ENCODE peak calls at places on chromosomes 12 and 14, in five cellular contexts. P is activated CD4-positive, CD25-positive, alpha-beta regulatory T cell; L is nephron progenitor cell; X is left ventricle myocardium inferior; K is NCI-H2171. A is an unnamed sample.

GRCh38 chr14:68181395-68182326 is 362.1 kb downstream of the RAD51B start:
- DNase-seq in P (no peak), L (no peak), X (no peak), K (no peak), A (no peak)

GRCh38 chr14:89394920-89395319 is 22.1 kb downstream of the FOXN3 start:
- DNase-seq in P (no peak), L (no peak), X (no peak), K (no peak), A (no peak)

GRCh38 chr14:50718949-50719348 is 50.8 kb upstream of the SAV1 start:
- DNase-seq in P (no peak), L (no peak), X (no peak), K (no peak), A (no peak)

GRCh38 chr12:27460471-27460978 is 14.0 kb downstream of the SMCO2 start:
- DNase-seq in P (no peak), L (no peak), X (no peak), K (no peak), A (no peak)

GRCh38 chr12:56998981-56999380 is 7.4 kb downstream of the ZBTB39 start:
- DNase-seq in P (peak; percentile 16), L (no peak), X (no peak), K (no peak), A (no peak)

GRCh38 chr12:5177096-5177495 is 133.4 kb downstream of the KCNA5 start:
- DNase-seq in P (no peak), L (no peak), X (no peak), K (no peak), A (no peak)

GRCh38 chr14:100297320-100298300 is 8.6 kb downstream of the SLC25A29 start:
- DNase-seq in P (no peak), L (no peak), X (peak; percentile 80), K (no peak), A (no peak)

GRCh38 chr12:42886160-42886559 is 296.6 kb upstream of the PRICKLE1 start:
- DNase-seq in P (no peak), L (no peak), X (no peak), K (no peak), A (no peak)

GRCh38 chr12:7154042-7154441 is 23.9 kb downstream of the CLSTN3 start:
- DNase-seq in P (no peak), L (no peak), X (no peak), K (no peak), A (no peak)

GRCh38 chr12:83027021-83027723 is 340.5 kb downstream of the TMTC2 start:
- DNase-seq in P (no peak), L (no peak), X (no peak), K (no peak), A (no peak)

GRCh38 chr14:49960453-49960852 is 67.6 kb downstream of the ARF6 start:
- DNase-seq in P (no peak), L (no peak), X (no peak), K (no peak), A (no peak)

GRCh38 chr12:106246891-106247730 is 709 bp downstream of the CKAP4 start:
- DNase-seq in P (peak; percentile 22), L (peak; percentile 75), X (peak; percentile 74), K (no peak), A (peak; percentile 13)

GRCh38 chr14:103528512-103529382 is at the start of gene TRMT61A:
- DNase-seq in P (peak; percentile 63), L (peak; percentile 80), X (peak; percentile 91), K (peak; percentile 94), A (peak; percentile 78)

GRCh38 chr12:87441511-87441910 is 587.7 kb downstream of the C12orf50 start:
- DNase-seq in P (no peak), L (no peak), X (no peak), K (no peak), A (no peak)

GRCh38 chr12:104793280-104793679 is 164.8 kb downstream of the SLC41A2 start:
- DNase-seq in P (no peak), L (no peak), X (no peak), K (no peak), A (no peak)

GRCh38 chr14:68704736-68705720 is 87.8 kb downstream of the ZFP36L1 start:
- DNase-seq in P (no peak), L (no peak), X (no peak), K (no peak), A (no peak)

GRCh38 chr14:69261761-69262331 is 1.9 kb downstream of the GALNT16 start:
- DNase-seq in P (no peak), L (peak; percentile 23), X (peak; percentile 61), K (no peak), A (no peak)

GRCh38 chr14:105477659-105478623 is 3.3 kb downstream of the CRIP2 start:
- DNase-seq in P (no peak), L (peak; percentile 23), X (peak; percentile 22), K (peak; percentile 46), A (no peak)

GRCh38 chr14:90419200-90419599 is 22.4 kb downstream of the CALM1 start:
- DNase-seq in P (no peak), L (no peak), X (peak; percentile 67), K (peak; percentile 49), A (no peak)

GRCh38 chr12:2337031-2338010 is 284.5 kb downstream of the CACNA1C start:
- DNase-seq in P (no peak), L (no peak), X (no peak), K (no peak), A (no peak)

GRCh38 chr12:55874465-55874864 is 31.7 kb upstream of the MMP19 start:
- DNase-seq in P (no peak), L (no peak), X (no peak), K (no peak), A (no peak)

GRCh38 chr12:94445662-94446061 is 14.0 kb downstream of the CEP83 start:
- DNase-seq in P (no peak), L (no peak), X (no peak), K (no peak), A (no peak)

GRCh38 chr12:108620236-108620879 is 13.3 kb downstream of the SELPLG start:
- DNase-seq in P (no peak), L (no peak), X (no peak), K (no peak), A (no peak)

GRCh38 chr12:29771786-29772185 is 12.0 kb downstream of the TMTC1 start:
- DNase-seq in P (no peak), L (no peak), X (no peak), K (no peak), A (no peak)

A was measured in activated naive CD4-positive, alpha-beta T cell.